ENCODE peak calls at places on chromosomes 16 and 17, in four cellular contexts. M, V, Y and Q are unnamed samples.

GRCh38 chr16:11857161-11857560 is 5.8 kb upstream of the RSL1D1 start:
- DNase-seq in M (peak), Y (no peak), V (no peak), Q (no peak)

GRCh38 chr16:31143036-31143888 is 6.6 kb downstream of the PRSS36 start:
- DNase-seq in V (no peak), Y (no peak), M (no peak), Q (no peak)

GRCh38 chr17:18093616-18094408 is 6.1 kb downstream of the DRG2 start:
- DNase-seq in M (peak), Y (no peak), V (no peak), Q (peak)

GRCh38 chr16:14538604-14539003 is 91.5 kb downstream of the PARN start:
- DNase-seq in Y (no peak), V (no peak), M (no peak), Q (no peak)

GRCh38 chr16:75023019-75023418 is 24.2 kb downstream of the ZNRF1 start:
- DNase-seq in V (no peak), Y (no peak), M (peak), Q (no peak)

GRCh38 chr16:82603784-82604411 is 22.9 kb upstream of the CDH13 start:
- DNase-seq in V (no peak), Y (no peak), M (peak), Q (peak)

GRCh38 chr16:67311607-67312449 is 14.7 kb downstream of the KCTD19 start:
- DNase-seq in Y (peak), M (peak), V (peak), Q (peak)

GRCh38 chr17:47844814-47845453 is 3.9 kb upstream of the SCRN2 start:
- DNase-seq in V (no peak), Y (no peak), M (peak), Q (no peak)

GRCh38 chr17:72267601-72268000 is 146.8 kb downstream of the SOX9 start:
- DNase-seq in M (no peak), V (no peak), Y (no peak), Q (no peak)

GRCh38 chr16:75251280-75252048 is at the start of gene BCAR1:
- DNase-seq in V (peak), Y (peak), M (peak), Q (peak)